ENCODE peak calls at places on chromosomes 16 and 17, in five cellular contexts. I is endodermal cell, S is GM13977, L is T-helper 1 cell, W is right lobe of liver. F is an unnamed sample.

GRCh38 chr17:82932146-82933005 is 92.6 kb upstream of the ZNF750 start:
- DNase-seq in I (no peak), S (no peak), L (no peak), W (peak; percentile 31), F (no peak)

GRCh38 chr17:79809530-79810137 is 12.8 kb upstream of the CBX8 start:
- DNase-seq in I (peak; percentile 79), S (no peak), L (no peak), W (no peak), F (no peak)

GRCh38 chr17:42459983-42460300 is 1.3 kb downstream of the ATP6V0A1 start:
- DNase-seq in I (no peak), S (peak; percentile 65), L (peak; percentile 50), W (no peak), F (peak; percentile 13)

GRCh38 chr17:63991611-63992010 is 6.5 kb upstream of the PRR29 start:
- DNase-seq in I (peak; percentile 36), S (no peak), L (no peak), W (peak; percentile 48), F (no peak)

GRCh38 chr17:35740216-35740615 is 8.8 kb downstream of the RASL10B start:
- DNase-seq in I (no peak), S (no peak), L (no peak), W (no peak), F (no peak)

GRCh38 chr16:15843635-15844279 is 13.1 kb downstream of the MYH11 start:
- DNase-seq in I (no peak), S (no peak), L (no peak), W (no peak), F (no peak)

GRCh38 chr16:53502331-53503269 is at the start of gene AKTIP:
- DNase-seq in I (peak; percentile 71), S (peak; percentile 67), L (peak; percentile 44), W (no peak), F (peak; percentile 62)

GRCh38 chr17:10698116-10698818 is 873 bp downstream of the ADPRM start:
- DNase-seq in I (no peak), S (peak; percentile 25), L (no peak), W (no peak), F (peak; percentile 7)

GRCh38 chr16:25501530-25502255 is 190.1 kb upstream of the HS3ST4 start:
- DNase-seq in I (peak; percentile 54), S (no peak), L (no peak), W (no peak), F (peak; percentile 19)

GRCh38 chr16:67516296-67517177 is 12.1 kb upstream of the RIPOR1 start:
- DNase-seq in I (no peak), S (no peak), L (no peak), W (no peak), F (no peak)

GRCh38 chr16:27319257-27319965 is 5.6 kb downstream of the IL4R start:
- DNase-seq in I (peak; percentile 24), S (no peak), L (peak; percentile 32), W (no peak), F (no peak)

GRCh38 chr17:68461589-68461988 is 4.3 kb upstream of the WIPI1 start:
- DNase-seq in I (peak; percentile 67), S (no peak), L (peak; percentile 90), W (no peak), F (no peak)

GRCh38 chr17:64492481-64493109 is 4.3 kb downstream of the POLG2 start:
- DNase-seq in I (no peak), S (no peak), L (peak; percentile 46), W (no peak), F (no peak)